ENCODE peak calls at places on chromosomes 2 and 18, in nine cellular contexts. One of them, this sample, is unnamed.

GRCh38 chr2:236748801-236749200 is 179.2 kb downstream of the ACKR3 start:
- DNase-seq in uterus: no peak
- DNase-seq in AG10803: no peak
- DNase-seq in left ventricle myocardium inferior: peak
- DNase-seq in endodermal cell: no peak
- DNase-seq in cardiac muscle cell: peak
- DNase-seq in AG04449: no peak
- DNase-seq in psoas muscle: peak
- DNase-seq in heart right ventricle: peak
- DNase-seq in this sample: no peak

GRCh38 chr2:173749315-173749714 is 215.9 kb downstream of the SP3 start:
- DNase-seq in uterus: no peak
- DNase-seq in AG10803: peak
- DNase-seq in left ventricle myocardium inferior: no peak
- DNase-seq in endodermal cell: no peak
- DNase-seq in cardiac muscle cell: peak
- DNase-seq in AG04449: no peak
- DNase-seq in psoas muscle: no peak
- DNase-seq in heart right ventricle: no peak
- DNase-seq in this sample: peak

GRCh38 chr18:63974991-63975390 is 5.1 kb downstream of the SERPINB8 start:
- DNase-seq in uterus: no peak
- DNase-seq in AG10803: peak
- DNase-seq in left ventricle myocardium inferior: no peak
- DNase-seq in endodermal cell: no peak
- DNase-seq in cardiac muscle cell: peak
- DNase-seq in AG04449: no peak
- DNase-seq in psoas muscle: no peak
- DNase-seq in heart right ventricle: no peak
- DNase-seq in this sample: no peak

GRCh38 chr2:100673115-100673514 is 110.3 kb downstream of the PDCL3 start:
- DNase-seq in uterus: no peak
- DNase-seq in AG10803: no peak
- DNase-seq in left ventricle myocardium inferior: no peak
- DNase-seq in endodermal cell: no peak
- DNase-seq in cardiac muscle cell: no peak
- DNase-seq in AG04449: no peak
- DNase-seq in psoas muscle: no peak
- DNase-seq in heart right ventricle: no peak
- DNase-seq in this sample: no peak

GRCh38 chr2:142165790-142166189 is 35.0 kb upstream of the LRP1B start:
- DNase-seq in uterus: no peak
- DNase-seq in AG10803: peak
- DNase-seq in left ventricle myocardium inferior: no peak
- DNase-seq in endodermal cell: peak
- DNase-seq in cardiac muscle cell: peak
- DNase-seq in AG04449: no peak
- DNase-seq in psoas muscle: no peak
- DNase-seq in heart right ventricle: no peak
- DNase-seq in this sample: peak

GRCh38 chr2:121605820-121606733 is 43.2 kb downstream of the CLASP1 start:
- DNase-seq in uterus: no peak
- DNase-seq in AG10803: no peak
- DNase-seq in left ventricle myocardium inferior: no peak
- DNase-seq in endodermal cell: no peak
- DNase-seq in cardiac muscle cell: no peak
- DNase-seq in AG04449: no peak
- DNase-seq in psoas muscle: no peak
- DNase-seq in heart right ventricle: no peak
- DNase-seq in this sample: no peak

GRCh38 chr2:36801088-36801487 is 104.6 kb downstream of the VIT start:
- DNase-seq in uterus: no peak
- DNase-seq in AG10803: no peak
- DNase-seq in left ventricle myocardium inferior: no peak
- DNase-seq in endodermal cell: no peak
- DNase-seq in cardiac muscle cell: no peak
- DNase-seq in AG04449: no peak
- DNase-seq in psoas muscle: no peak
- DNase-seq in heart right ventricle: no peak
- DNase-seq in this sample: no peak

GRCh38 chr18:32244863-32245262 is 55.0 kb downstream of the MEP1B start:
- DNase-seq in uterus: no peak
- DNase-seq in AG10803: no peak
- DNase-seq in left ventricle myocardium inferior: no peak
- DNase-seq in endodermal cell: no peak
- DNase-seq in cardiac muscle cell: no peak
- DNase-seq in AG04449: no peak
- DNase-seq in psoas muscle: no peak
- DNase-seq in heart right ventricle: no peak
- DNase-seq in this sample: no peak

GRCh38 chr2:16102287-16102975 is 162.1 kb downstream of the MYCN start:
- DNase-seq in uterus: no peak
- DNase-seq in AG10803: no peak
- DNase-seq in left ventricle myocardium inferior: no peak
- DNase-seq in endodermal cell: peak
- DNase-seq in cardiac muscle cell: no peak
- DNase-seq in AG04449: no peak
- DNase-seq in psoas muscle: no peak
- DNase-seq in heart right ventricle: no peak
- DNase-seq in this sample: no peak

GRCh38 chr2:171248205-171248662 is 87.5 kb upstream of the TLK1 start:
- DNase-seq in uterus: no peak
- DNase-seq in AG10803: no peak
- DNase-seq in left ventricle myocardium inferior: no peak
- DNase-seq in endodermal cell: no peak
- DNase-seq in cardiac muscle cell: no peak
- DNase-seq in AG04449: no peak
- DNase-seq in psoas muscle: no peak
- DNase-seq in heart right ventricle: no peak
- DNase-seq in this sample: no peak

GRCh38 chr2:201952212-201952611 is 81.4 kb upstream of the FZD7 start:
- DNase-seq in uterus: no peak
- DNase-seq in AG10803: no peak
- DNase-seq in left ventricle myocardium inferior: no peak
- DNase-seq in endodermal cell: peak
- DNase-seq in cardiac muscle cell: no peak
- DNase-seq in AG04449: no peak
- DNase-seq in psoas muscle: no peak
- DNase-seq in heart right ventricle: no peak
- DNase-seq in this sample: no peak

GRCh38 chr18:73784853-73785252 is 362.8 kb downstream of the FBXO15 start:
- DNase-seq in uterus: no peak
- DNase-seq in AG10803: peak
- DNase-seq in left ventricle myocardium inferior: no peak
- DNase-seq in endodermal cell: no peak
- DNase-seq in cardiac muscle cell: peak
- DNase-seq in AG04449: no peak
- DNase-seq in psoas muscle: no peak
- DNase-seq in heart right ventricle: no peak
- DNase-seq in this sample: no peak

GRCh38 chr2:210169871-210170441 is 1.3 kb downstream of the KANSL1L start:
- DNase-seq in uterus: no peak
- DNase-seq in AG10803: peak
- DNase-seq in left ventricle myocardium inferior: no peak
- DNase-seq in endodermal cell: no peak
- DNase-seq in cardiac muscle cell: peak
- DNase-seq in AG04449: peak
- DNase-seq in psoas muscle: no peak
- DNase-seq in heart right ventricle: no peak
- DNase-seq in this sample: no peak

GRCh38 chr2:74525717-74526648 is at the start of gene DQX1:
- DNase-seq in uterus: no peak
- DNase-seq in AG10803: no peak
- DNase-seq in left ventricle myocardium inferior: no peak
- DNase-seq in endodermal cell: peak
- DNase-seq in cardiac muscle cell: peak
- DNase-seq in AG04449: no peak
- DNase-seq in psoas muscle: no peak
- DNase-seq in heart right ventricle: no peak
- DNase-seq in this sample: peak

GRCh38 chr2:197673142-197673541 is 2.2 kb downstream of the RFTN2 start:
- DNase-seq in uterus: no peak
- DNase-seq in AG10803: no peak
- DNase-seq in left ventricle myocardium inferior: no peak
- DNase-seq in endodermal cell: peak
- DNase-seq in cardiac muscle cell: no peak
- DNase-seq in AG04449: no peak
- DNase-seq in psoas muscle: no peak
- DNase-seq in heart right ventricle: no peak
- DNase-seq in this sample: no peak

GRCh38 chr18:51614033-51614432 is 416.6 kb upstream of the MEX3C start:
- DNase-seq in uterus: no peak
- DNase-seq in AG10803: no peak
- DNase-seq in left ventricle myocardium inferior: no peak
- DNase-seq in endodermal cell: peak
- DNase-seq in cardiac muscle cell: peak
- DNase-seq in AG04449: no peak
- DNase-seq in psoas muscle: no peak
- DNase-seq in heart right ventricle: peak
- DNase-seq in this sample: peak

GRCh38 chr2:146415291-146415690 is 1429.5 kb upstream of the ACVR2A start:
- DNase-seq in uterus: no peak
- DNase-seq in AG10803: no peak
- DNase-seq in left ventricle myocardium inferior: no peak
- DNase-seq in endodermal cell: no peak
- DNase-seq in cardiac muscle cell: no peak
- DNase-seq in AG04449: no peak
- DNase-seq in psoas muscle: no peak
- DNase-seq in heart right ventricle: no peak
- DNase-seq in this sample: no peak

GRCh38 chr2:62198237-62198633 is 2.3 kb downstream of the B3GNT2 start:
- DNase-seq in uterus: no peak
- DNase-seq in AG10803: no peak
- DNase-seq in left ventricle myocardium inferior: no peak
- DNase-seq in endodermal cell: no peak
- DNase-seq in cardiac muscle cell: no peak
- DNase-seq in AG04449: no peak
- DNase-seq in psoas muscle: no peak
- DNase-seq in heart right ventricle: no peak
- DNase-seq in this sample: no peak
- H3K4me3 ChIP-seq in uterus: peak
- H3K4me3 ChIP-seq in AG10803: peak
- H3K4me3 ChIP-seq in left ventricle myocardium inferior: peak
- H3K4me3 ChIP-seq in endodermal cell: peak
- H3K4me3 ChIP-seq in cardiac muscle cell: peak
- H3K4me3 ChIP-seq in AG04449: no peak
- H3K4me3 ChIP-seq in psoas muscle: peak
- H3K4me3 ChIP-seq in heart right ventricle: peak
- H3K4me3 ChIP-seq in this sample: no peak

GRCh38 chr2:71538241-71538640 is 84.9 kb downstream of the DYSF start:
- DNase-seq in uterus: no peak
- DNase-seq in AG10803: no peak
- DNase-seq in left ventricle myocardium inferior: no peak
- DNase-seq in endodermal cell: peak
- DNase-seq in cardiac muscle cell: no peak
- DNase-seq in AG04449: no peak
- DNase-seq in psoas muscle: no peak
- DNase-seq in heart right ventricle: no peak
- DNase-seq in this sample: no peak
- TF ChIP-seq CTCF in uterus: no peak
- TF ChIP-seq CTCF in AG10803: no peak
- TF ChIP-seq CTCF in left ventricle myocardium inferior: no peak
- TF ChIP-seq CTCF in endodermal cell: no peak
- TF ChIP-seq CTCF in cardiac muscle cell: no peak
- TF ChIP-seq CTCF in AG04449: no peak
- TF ChIP-seq CTCF in psoas muscle: no peak
- TF ChIP-seq CTCF in heart right ventricle: no peak
- TF ChIP-seq CTCF in this sample: no peak

DNA sequence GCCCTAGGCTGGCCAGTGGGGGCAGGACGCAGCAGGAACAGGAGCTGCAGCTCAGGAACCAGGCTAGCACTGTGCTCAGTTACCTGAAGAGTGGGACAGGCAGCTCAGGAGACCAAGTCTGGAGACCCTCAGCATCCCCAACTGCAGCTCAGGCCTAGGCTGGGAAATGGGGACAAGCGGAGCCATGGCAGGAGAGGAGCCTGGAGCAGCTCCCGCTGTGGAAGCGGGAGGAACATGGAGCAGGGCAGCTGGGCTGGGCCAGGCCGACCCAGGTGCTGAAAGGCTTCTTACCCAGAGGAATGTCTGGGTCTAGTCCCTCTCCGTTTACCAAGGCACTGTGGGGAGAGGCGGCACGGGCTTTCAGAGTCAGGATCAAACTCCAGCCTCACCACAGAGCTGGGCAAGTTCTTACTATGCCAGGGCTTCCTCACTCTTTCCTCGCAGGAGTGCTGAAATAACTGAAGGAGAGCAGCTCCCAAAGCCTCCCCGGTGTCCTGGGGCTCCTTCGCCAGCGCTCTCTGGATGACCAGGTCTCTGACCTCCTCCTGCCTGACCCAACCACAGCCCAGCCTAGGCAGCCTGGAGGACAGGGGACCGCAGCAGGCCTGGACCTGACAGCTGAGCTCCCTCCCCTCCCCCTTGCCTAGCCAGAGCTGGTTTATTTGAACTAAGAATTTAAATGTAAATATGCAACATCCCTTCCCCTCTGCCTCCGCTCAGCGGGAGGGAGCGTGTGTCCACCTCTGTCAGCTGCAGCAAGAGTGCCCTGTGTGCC is 247.8 kb upstream of the SIX2 start:
- DNase-seq in uterus: no peak
- DNase-seq in AG10803: no peak
- DNase-seq in left ventricle myocardium inferior: no peak
- DNase-seq in endodermal cell: peak
- DNase-seq in cardiac muscle cell: no peak
- DNase-seq in AG04449: no peak
- DNase-seq in psoas muscle: no peak
- DNase-seq in heart right ventricle: no peak
- DNase-seq in this sample: no peak
- H3K4me3 ChIP-seq in uterus: no peak
- H3K4me3 ChIP-seq in AG10803: no peak
- H3K4me3 ChIP-seq in left ventricle myocardium inferior: no peak
- H3K4me3 ChIP-seq in endodermal cell: no peak
- H3K4me3 ChIP-seq in cardiac muscle cell: no peak
- H3K4me3 ChIP-seq in AG04449: no peak
- H3K4me3 ChIP-seq in psoas muscle: no peak
- H3K4me3 ChIP-seq in heart right ventricle: no peak
- H3K4me3 ChIP-seq in this sample: no peak

DNA sequence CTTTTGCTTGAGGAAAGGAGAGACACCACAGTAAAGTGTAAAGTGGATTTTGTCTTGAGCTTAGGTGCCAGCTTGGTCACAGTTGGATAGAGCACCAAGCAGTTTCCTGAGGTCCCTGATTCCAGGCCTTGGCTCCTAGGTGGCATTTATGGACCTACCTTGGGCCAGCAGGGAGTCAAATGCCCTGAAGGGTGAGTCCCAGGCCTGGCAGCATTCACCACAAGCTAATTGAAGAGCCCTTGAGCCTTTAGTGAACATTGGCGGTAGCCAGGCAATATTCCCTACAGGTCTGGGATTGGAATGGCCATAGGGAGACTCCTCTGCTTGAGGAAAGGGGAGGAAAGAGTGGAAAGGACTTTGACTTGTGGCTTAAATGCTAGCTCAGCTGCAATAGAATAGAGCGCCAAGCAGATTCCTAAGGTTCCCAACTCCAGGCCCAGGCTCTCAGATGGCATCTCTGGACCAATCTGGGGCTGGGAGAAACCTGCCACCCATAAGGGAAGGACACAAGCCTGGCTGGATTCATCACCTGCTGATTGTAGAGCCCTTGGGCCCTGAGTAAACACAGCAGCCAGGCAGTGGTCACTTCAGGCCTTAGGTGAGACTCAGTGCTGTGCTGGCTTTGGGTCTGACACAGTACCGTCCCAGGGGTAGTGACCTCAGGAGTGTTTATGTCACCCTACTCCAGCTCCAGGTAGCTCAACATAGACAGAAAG is 137.5 kb upstream of the OTOS start:
- DNase-seq in uterus: no peak
- DNase-seq in AG10803: no peak
- DNase-seq in left ventricle myocardium inferior: no peak
- DNase-seq in endodermal cell: no peak
- DNase-seq in cardiac muscle cell: no peak
- DNase-seq in AG04449: no peak
- DNase-seq in psoas muscle: no peak
- DNase-seq in heart right ventricle: peak
- DNase-seq in this sample: no peak
- TF ChIP-seq CTCF in uterus: no peak
- TF ChIP-seq CTCF in AG10803: no peak
- TF ChIP-seq CTCF in left ventricle myocardium inferior: no peak
- TF ChIP-seq CTCF in endodermal cell: no peak
- TF ChIP-seq CTCF in cardiac muscle cell: no peak
- TF ChIP-seq CTCF in AG04449: no peak
- TF ChIP-seq CTCF in psoas muscle: no peak
- TF ChIP-seq CTCF in heart right ventricle: no peak
- TF ChIP-seq CTCF in this sample: no peak

This sample was measured in LNCaP clone FGC.